ENCODE peak calls at places on chromosomes 16 and 17, in four cellular contexts. C is retinal pigment epithelial cell, W is T-helper 2 cell, V is EL. Y is an unnamed sample.

GRCh38 chr16:69017036-69017783 is 88.2 kb upstream of the HAS3 start:
- DNase-seq in C (no peak), W (no peak), V (peak), Y (no peak)

GRCh38 chr16:56689171-56689570 is 6.9 kb downstream of the MT1X start:
- DNase-seq in C (no peak), W (no peak), V (no peak), Y (no peak)

GRCh38 chr16:46858151-46858550 is 26.0 kb upstream of the GPT2 start:
- DNase-seq in C (no peak), W (no peak), V (no peak), Y (no peak)

GRCh38 chr17:51507444-51507843 is 247.1 kb downstream of the UTP18 start:
- DNase-seq in C (no peak), W (no peak), V (no peak), Y (no peak)

GRCh38 chr16:56708418-56708817 is 21.5 kb upstream of the NUP93 start:
- DNase-seq in C (no peak), W (no peak), V (no peak), Y (no peak)

GRCh38 chr17:20059728-20060188 is 50.6 kb downstream of the SPECC1 start:
- DNase-seq in C (no peak), W (no peak), V (no peak), Y (no peak)

GRCh38 chr16:84913315-84913714 is 93.5 kb downstream of the CRISPLD2 start:
- DNase-seq in C (no peak), W (no peak), V (no peak), Y (no peak)

GRCh38 chr16:1990336-1991134 is 765 bp downstream of the SYNGR3 start:
- DNase-seq in C (no peak), W (peak), V (no peak), Y (no peak)

GRCh38 chr17:2056221-2057129 is 1.6 kb downstream of the HIC1 start:
- DNase-seq in C (no peak), W (peak), V (peak), Y (no peak)

GRCh38 chr16:15593235-15593634 is 49.7 kb downstream of the MARF1 start:
- DNase-seq in C (no peak), W (no peak), V (no peak), Y (no peak)

GRCh38 chr16:3720418-3720817 is 3.1 kb upstream of the TRAP1 start:
- DNase-seq in C (no peak), W (no peak), V (no peak), Y (no peak)

GRCh38 chr17:73231841-73232586 is 29.7 kb downstream of the CPSF4L start:
- DNase-seq in C (peak), W (peak), V (peak), Y (peak)

GRCh38 chr16:21301895-21302291 is 23.8 kb upstream of the CRYM start:
- DNase-seq in C (no peak), W (no peak), V (no peak), Y (no peak)